ENCODE peak calls at places on chromosome 1, in four cellular contexts. F is psoas muscle, M is endodermal cell, W is nucleus accumbens. L is an unnamed sample.
A peak's percentile ranks its signal among the peaks of the same experiment; 100 is the strongest.

GRCh38 chr1:154744352-154744751 is 125.7 kb downstream of the KCNN3 start:
- DNase-seq in W (peak; percentile 31), M (peak; percentile 27), F (no peak), L (no peak)

GRCh38 chr1:55209247-55209646 is 5.9 kb downstream of the USP24 start:
- DNase-seq in M (no peak), F (no peak), W (no peak), L (peak; percentile 7)

GRCh38 chr1:111747282-111747734 is 8.1 kb upstream of the INKA2 start:
- DNase-seq in F (peak; percentile 31), M (peak; percentile 87), W (no peak), L (peak; percentile 19)

GRCh38 chr1:23238565-23238964 is 21.3 kb upstream of the HTR1D start:
- DNase-seq in F (no peak), W (no peak), M (no peak), L (no peak)

GRCh38 chr1:169894424-169895145 is 889 bp upstream of the SCYL3 start:
- DNase-seq in F (no peak), W (no peak), M (no peak), L (no peak)

GRCh38 chr1:224831501-224831900 is 98.0 kb upstream of the DNAH14 start:
- DNase-seq in M (no peak), W (no peak), F (no peak), L (no peak)

GRCh38 chr1:54460346-54460745 is 54.2 kb upstream of the SSBP3 start:
- DNase-seq in W (no peak), F (no peak), M (no peak), L (no peak)

GRCh38 chr1:159924791-159925712 is at the start of gene TAGLN2:
- DNase-seq in W (no peak), M (peak; percentile 97), F (peak; percentile 92), L (peak; percentile 92)

GRCh38 chr1:151815716-151816327 is 10.6 kb upstream of the LINGO4 start:
- DNase-seq in W (no peak), M (no peak), F (no peak), L (no peak)

L was measured in memory B cell.